ENCODE peak calls at places on chromosomes 4 and X, in eight cellular contexts. T is endothelial cell of umbilical vein, U is stomach, P is PC-9, W is fibroblast of pulmonary artery, G is cardiac muscle cell, A is lower leg skin, X is OCI-LY7. Q is an unnamed sample.

GRCh38 chrX:40095588-40096394 is 2.0 kb downstream of the BCOR start:
- DNase-seq in T (peak), U (no peak), P (no peak), W (no peak), G (peak), A (no peak), X (peak), Q (no peak)

GRCh38 chrX:70664726-70665125 is 220.1 kb downstream of the DLG3 start:
- DNase-seq in T (peak), U (no peak), P (no peak), W (peak), G (peak), A (no peak), X (peak), Q (no peak)

GRCh38 chr4:155624478-155624877 is 42.2 kb upstream of the GUCY1A1 start:
- DNase-seq in T (no peak), U (no peak), P (no peak), W (no peak), G (no peak), A (no peak), X (no peak), Q (no peak)

GRCh38 chrX:138349351-138349750 is 362.2 kb downstream of the FGF13 start:
- DNase-seq in T (no peak), U (no peak), P (no peak), W (no peak), G (no peak), A (no peak), X (no peak), Q (no peak)

GRCh38 chr4:129261584-129261983 is 165.6 kb downstream of the C4orf33 start:
- DNase-seq in T (no peak), U (no peak), P (no peak), W (no peak), G (no peak), A (no peak), X (no peak), Q (no peak)

GRCh38 chr4:90769251-90769650 is 642.1 kb downstream of the CCSER1 start:
- DNase-seq in T (no peak), U (no peak), P (no peak), W (peak), G (no peak), A (no peak), X (no peak), Q (no peak)

GRCh38 chr4:8477676-8478075 is 37.1 kb downstream of the TRMT44 start:
- DNase-seq in T (no peak), U (no peak), P (no peak), W (no peak), G (no peak), A (no peak), X (no peak), Q (no peak)

GRCh38 chr4:171621646-171622045 is 191.6 kb upstream of the GALNTL6 start:
- DNase-seq in T (no peak), U (no peak), P (no peak), W (no peak), G (no peak), A (no peak), X (no peak), Q (no peak)

GRCh38 chrX:100600769-100601168 is 16.0 kb downstream of the TNMD start:
- DNase-seq in T (no peak), U (no peak), P (no peak), W (no peak), G (no peak), A (no peak), X (no peak), Q (no peak)

GRCh38 chr4:139843643-139844042 is 178.0 kb downstream of the MGST2 start:
- DNase-seq in T (no peak), U (no peak), P (no peak), W (no peak), G (no peak), A (no peak), X (no peak), Q (no peak)

GRCh38 chr4:174554329-174554728 is 32.0 kb upstream of the HPGD start:
- DNase-seq in T (no peak), U (no peak), P (no peak), W (no peak), G (no peak), A (no peak), X (no peak), Q (no peak)

GRCh38 chrX:47751670-47752069 is 85.0 kb upstream of the ZNF81 start:
- DNase-seq in T (no peak), U (peak), P (peak), W (peak), G (peak), A (no peak), X (peak), Q (peak)

GRCh38 chr4:95701500-95701899 is 138.4 kb upstream of the PDHA2 start:
- DNase-seq in T (peak), U (no peak), P (no peak), W (peak), G (peak), A (no peak), X (no peak), Q (no peak)

GRCh38 chrX:1400731-1401471 is 9.0 kb upstream of the SLC25A6 start:
- DNase-seq in T (no peak), U (no peak), P (no peak), W (no peak), G (no peak), A (no peak), X (no peak), Q (no peak)

GRCh38 chr4:82951196-82951595 is 50.7 kb downstream of the THAP9 start:
- DNase-seq in T (no peak), U (no peak), P (no peak), W (no peak), G (no peak), A (no peak), X (no peak), Q (no peak)

GRCh38 chr4:77734928-77735327 is 84.2 kb downstream of the CNOT6L start:
- DNase-seq in T (no peak), U (no peak), P (peak), W (peak), G (peak), A (no peak), X (peak), Q (no peak)

GRCh38 chrX:57929373-57929772 is 19.1 kb upstream of the ZXDA start:
- DNase-seq in T (peak), U (no peak), P (no peak), W (peak), G (peak), A (no peak), X (peak), Q (no peak)

GRCh38 chr4:25313194-25313895 is 771 bp downstream of the ZCCHC4 start:
- DNase-seq in T (no peak), U (no peak), P (no peak), W (no peak), G (no peak), A (no peak), X (no peak), Q (peak)

GRCh38 chrX:727738-728621 is 97.4 kb downstream of the SHOX start:
- DNase-seq in T (no peak), U (no peak), P (no peak), W (no peak), G (no peak), A (no peak), X (no peak), Q (no peak)

GRCh38 chr4:127634181-127634580 is 1.4 kb downstream of the INTU start:
- DNase-seq in T (no peak), U (no peak), P (no peak), W (peak), G (peak), A (no peak), X (no peak), Q (no peak)

GRCh38 chr4:82128355-82128754 is 245.4 kb downstream of the HNRNPD start:
- DNase-seq in T (no peak), U (no peak), P (no peak), W (no peak), G (no peak), A (no peak), X (no peak), Q (no peak)

GRCh38 chrX:70096052-70096451 is 33.8 kb downstream of the OTUD6A start:
- DNase-seq in T (peak), U (no peak), P (no peak), W (peak), G (peak), A (no peak), X (no peak), Q (no peak)

GRCh38 chr4:97073194-97073593 is 1070.1 kb downstream of the STPG2 start:
- DNase-seq in T (no peak), U (no peak), P (no peak), W (no peak), G (no peak), A (no peak), X (no peak), Q (no peak)

GRCh38 chr4:139535852-139536234 is 20.2 kb downstream of the SETD7 start:
- DNase-seq in T (no peak), U (no peak), P (no peak), W (no peak), G (no peak), A (no peak), X (no peak), Q (no peak)

GRCh38 chrX:47093248-47093647 is 15.0 kb downstream of the RGN start:
- DNase-seq in T (peak), U (no peak), P (no peak), W (peak), G (peak), A (no peak), X (peak), Q (no peak)

GRCh38 chrX:147901476-147902126 is 10.1 kb upstream of the FMR1 start:
- DNase-seq in T (no peak), U (no peak), P (no peak), W (no peak), G (no peak), A (no peak), X (no peak), Q (no peak)

GRCh38 chr4:101102114-101102752 is 245.1 kb downstream of the PPP3CA start:
- DNase-seq in T (peak), U (peak), P (no peak), W (peak), G (peak), A (peak), X (no peak), Q (peak)

GRCh38 chr4:3354455-3354811 is 61.6 kb downstream of the RGS12 start:
- DNase-seq in T (no peak), U (no peak), P (no peak), W (no peak), G (no peak), A (no peak), X (no peak), Q (no peak)

GRCh38 chr4:12636191-12636590 is 847.9 kb downstream of the RAB28 start:
- DNase-seq in T (no peak), U (no peak), P (no peak), W (peak), G (peak), A (no peak), X (no peak), Q (no peak)

GRCh38 chr4:3514806-3515421 is 17.3 kb downstream of the LRPAP1 start:
- DNase-seq in T (no peak), U (no peak), P (no peak), W (no peak), G (no peak), A (no peak), X (no peak), Q (no peak)

GRCh38 chr4:41207330-41207831 is 7.0 kb downstream of the APBB2 start:
- DNase-seq in T (no peak), U (no peak), P (no peak), W (peak), G (peak), A (no peak), X (no peak), Q (no peak)

GRCh38 chr4:131091896-131092295 is 1995.9 kb downstream of the C4orf33 start:
- DNase-seq in T (peak), U (no peak), P (no peak), W (peak), G (peak), A (no peak), X (peak), Q (no peak)

GRCh38 chrX:153411255-153411987 is at the start of gene ZFP92:
- DNase-seq in T (peak), U (peak), P (no peak), W (no peak), G (peak), A (no peak), X (no peak), Q (no peak)

GRCh38 chr4:118968006-118968405 is 79.4 kb downstream of the SYNPO2 start:
- DNase-seq in T (peak), U (peak), P (peak), W (peak), G (peak), A (no peak), X (peak), Q (peak)

DNA sequence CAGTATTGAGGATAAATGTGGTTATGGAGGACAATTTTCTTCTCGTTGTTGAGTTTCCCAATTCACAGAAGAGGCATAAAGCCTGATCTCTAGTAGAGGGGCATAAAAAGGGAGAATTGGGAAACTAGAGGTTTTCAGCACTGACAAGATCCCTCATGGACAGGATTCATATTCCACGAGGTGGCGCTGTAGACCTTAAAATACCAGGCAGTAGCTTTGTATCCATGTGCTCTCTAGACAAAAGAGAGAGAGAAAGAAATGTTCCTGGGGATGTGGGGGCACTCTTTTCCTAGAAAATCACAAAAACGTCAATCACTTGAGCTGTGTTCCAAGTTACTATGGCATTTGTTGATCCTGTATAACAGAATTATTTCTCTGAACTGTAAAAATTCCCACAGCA is 128.3 kb downstream of the MAGEE1 start:
- DNase-seq in T (peak), U (no peak), P (peak), W (peak), G (peak), A (no peak), X (peak), Q (no peak)
- TF ChIP-seq CTCF in T (peak), U (no peak), P (peak), W (peak), G (no peak), A (no peak), X (peak), Q (no peak)

GRCh38 chr4:70992354-70992753 is 1.1 kb upstream of the DCK start:
- DNase-seq in T (no peak), U (no peak), P (no peak), W (no peak), G (no peak), A (no peak), X (peak), Q (peak)
- H3K4me3 ChIP-seq in T (no peak), U (peak), P (peak), W (peak), G (no peak), A (no peak), X (peak), Q (no peak)

GRCh38 chr4:39472396-39472795 is 13.5 kb downstream of the LIAS start:
- DNase-seq in T (no peak), U (no peak), P (no peak), W (peak), G (peak), A (no peak), X (no peak), Q (no peak)

GRCh38 chr4:39470402-39470801 is 11.5 kb downstream of the LIAS start:
- DNase-seq in T (no peak), U (no peak), P (no peak), W (no peak), G (no peak), A (no peak), X (no peak), Q (no peak)

GRCh38 chr4:39467470-39467869 is 8.6 kb downstream of the LIAS start:
- DNase-seq in T (no peak), U (no peak), P (no peak), W (no peak), G (no peak), A (no peak), X (no peak), Q (no peak)

GRCh38 chr4:39466747-39467146 is 7.9 kb downstream of the LIAS start:
- DNase-seq in T (no peak), U (no peak), P (no peak), W (no peak), G (no peak), A (no peak), X (no peak), Q (no peak)

GRCh38 chr4:39469429-39470077 is 10.7 kb downstream of the LIAS start:
- DNase-seq in T (peak), U (no peak), P (peak), W (peak), G (peak), A (no peak), X (peak), Q (peak)
- TF ChIP-seq CTCF in T (peak), U (peak), P (peak), W (peak), G (peak), A (no peak), X (peak), Q (peak)

GRCh38 chr4:38411092-38411491 is 252.9 kb upstream of the KLF3 start:
- DNase-seq in T (no peak), U (no peak), P (no peak), W (no peak), G (no peak), A (no peak), X (no peak), Q (no peak)
- H3K4me3 ChIP-seq in T (no peak), U (no peak), P (no peak), W (no peak), G (no peak), A (no peak), X (no peak), Q (no peak)

DNA sequence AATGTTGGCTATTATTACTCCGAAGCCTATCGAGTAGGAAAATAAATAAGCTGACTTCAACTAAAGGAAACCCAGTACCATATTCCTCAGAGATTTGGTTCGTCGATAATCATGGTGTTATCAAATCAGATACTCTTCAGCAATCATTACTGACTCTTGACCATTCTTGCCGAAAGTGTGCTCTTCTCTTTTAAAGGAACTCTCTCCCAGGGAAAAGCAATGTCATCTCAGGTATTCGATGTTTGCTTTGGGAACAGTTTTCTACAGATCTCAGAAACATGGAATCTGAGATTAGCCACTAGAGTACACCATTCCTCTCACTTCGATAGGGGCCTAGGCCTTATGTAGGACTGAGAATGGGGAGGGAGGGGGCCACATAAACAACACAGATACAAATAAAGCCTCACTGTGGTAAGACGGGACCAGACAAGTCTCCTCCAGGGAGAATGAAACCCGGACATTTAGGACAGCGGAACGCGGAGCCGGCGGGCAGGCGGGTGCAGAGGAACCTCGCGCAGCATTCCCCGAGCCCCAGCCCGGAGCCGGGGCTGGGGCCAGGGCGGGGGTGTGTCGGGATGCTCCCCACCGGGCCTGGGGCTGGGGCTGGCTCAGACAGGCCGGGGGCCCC is 586 bp downstream of the DNAJB14 start:
- DNase-seq in T (peak), U (peak), P (peak), W (peak), G (peak), A (no peak), X (peak), Q (peak)
- TF ChIP-seq CTCF in T (no peak), U (no peak), P (peak), W (peak), G (no peak), A (no peak), X (peak), Q (no peak)

GRCh38 chr4:102817021-102817605 is 10.2 kb downstream of the UBE2D3 start:
- DNase-seq in T (no peak), U (no peak), P (no peak), W (no peak), G (no peak), A (no peak), X (no peak), Q (no peak)

GRCh38 chr4:102823464-102823863 is 3.9 kb downstream of the UBE2D3 start:
- DNase-seq in T (no peak), U (no peak), P (no peak), W (no peak), G (no peak), A (no peak), X (no peak), Q (no peak)

GRCh38 chr4:102815981-102816380 is 11.4 kb downstream of the UBE2D3 start:
- DNase-seq in T (peak), U (no peak), P (no peak), W (peak), G (peak), A (no peak), X (no peak), Q (no peak)

GRCh38 chr4:102817613-102818268 is 9.6 kb downstream of the UBE2D3 start:
- DNase-seq in T (no peak), U (no peak), P (no peak), W (no peak), G (no peak), A (no peak), X (no peak), Q (no peak)

GRCh38 chr4:102819588-102820365 is 7.6 kb downstream of the UBE2D3 start:
- DNase-seq in T (peak), U (no peak), P (no peak), W (no peak), G (no peak), A (no peak), X (no peak), Q (no peak)
- H3K4me3 ChIP-seq in T (no peak), U (no peak), P (no peak), W (no peak), G (no peak), A (no peak), X (no peak), Q (no peak)

DNA sequence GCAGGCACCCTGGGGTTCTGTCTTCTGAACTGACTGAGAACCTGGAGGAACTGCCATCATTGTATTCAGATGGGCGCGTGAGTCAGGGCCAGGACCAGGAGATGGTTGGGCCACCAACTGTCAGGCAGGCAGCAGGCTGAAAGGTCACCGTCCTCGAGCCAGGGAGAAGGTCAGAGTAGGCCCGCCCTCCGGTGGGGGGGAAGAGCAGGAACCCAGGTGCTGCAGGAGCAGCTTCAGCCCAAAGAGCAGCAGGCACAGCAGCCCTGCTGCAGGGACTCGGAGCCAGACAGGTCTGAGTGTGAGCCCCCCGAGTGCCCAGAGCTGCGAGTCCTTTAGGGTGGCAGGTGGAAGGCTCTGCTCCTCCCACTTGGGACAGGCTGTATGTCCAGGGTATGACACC is 26.4 kb downstream of the WFS1 start:
- DNase-seq in T (no peak), U (no peak), P (no peak), W (no peak), G (no peak), A (no peak), X (no peak), Q (no peak)
- TF ChIP-seq CTCF in T (no peak), U (no peak), P (no peak), W (no peak), G (no peak), A (no peak), X (no peak), Q (no peak)

DNA sequence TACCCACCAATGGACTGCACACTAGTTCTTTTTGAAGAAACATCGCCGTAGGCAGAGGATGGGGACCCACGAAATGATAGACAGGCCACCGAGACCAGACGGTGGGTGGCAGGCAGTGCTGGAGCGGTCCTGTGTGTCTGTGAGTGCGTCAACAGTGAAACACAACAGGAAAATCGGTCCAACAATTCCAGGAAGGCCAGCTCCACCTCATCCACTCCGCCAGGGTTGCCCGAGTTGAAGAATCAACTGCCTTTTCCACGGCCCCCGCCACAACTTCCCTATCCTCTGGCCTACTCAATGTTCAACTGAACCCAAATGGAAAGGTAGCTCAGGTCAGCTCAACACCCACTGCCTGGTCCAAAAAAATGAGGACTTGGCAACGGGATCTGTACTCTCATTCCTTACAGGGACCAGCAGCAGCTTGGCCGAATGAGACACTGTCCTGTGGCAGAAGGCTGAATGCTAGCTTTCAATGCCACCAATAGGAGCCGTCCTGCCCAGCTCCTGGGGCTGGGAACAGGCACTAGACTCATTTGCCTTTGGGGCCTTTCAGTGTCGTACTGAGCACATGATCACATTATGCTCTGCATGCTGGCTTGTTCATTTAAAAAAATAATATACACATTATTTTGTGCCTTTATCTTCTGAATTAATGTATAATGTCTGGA is 43.5 kb downstream of the MID1 start:
- DNase-seq in T (peak), U (no peak), P (no peak), W (no peak), G (no peak), A (no peak), X (no peak), Q (no peak)
- H3K4me3 ChIP-seq in T (no peak), U (no peak), P (no peak), W (no peak), G (no peak), A (no peak), X (no peak), Q (no peak)

Q was measured in colonic mucosa.